ENCODE peak calls at places on chromosomes 12 and 14, in nine cellular contexts. D is upper lobe of right lung; V is foreskin keratinocyte; A is ascending aorta; I is aorta; L is endothelial cell of umbilical vein; J is adrenal gland; F is ovary; K is CD4-positive, CD25-positive, alpha-beta regulatory T cell. T is an unnamed sample.

GRCh38 chr12:46664771-46665287 is 161.0 kb downstream of the SLC38A4 start:
- DNase-seq in D (no peak), V (peak), A (no peak), I (no peak), L (peak), J (peak), F (no peak), K (no peak), T (no peak)

GRCh38 chr12:60106207-60106606 is 510.4 kb downstream of the SLC16A7 start:
- DNase-seq in D (no peak), V (no peak), A (no peak), I (no peak), L (peak), J (no peak), F (no peak), K (no peak), T (no peak)

GRCh38 chr12:47207005-47207717 is 127.4 kb upstream of the AMIGO2 start:
- DNase-seq in D (peak), V (no peak), A (no peak), I (no peak), L (peak), J (no peak), F (no peak), K (peak), T (peak)

GRCh38 chr12:113667095-113667494 is 195.4 kb upstream of the LHX5 start:
- DNase-seq in D (no peak), V (no peak), A (no peak), I (no peak), L (no peak), J (no peak), F (no peak), K (no peak), T (no peak)

GRCh38 chr12:42364692-42365091 is 38.7 kb downstream of the PPHLN1 start:
- DNase-seq in D (no peak), V (no peak), A (no peak), I (no peak), L (no peak), J (no peak), F (no peak), K (no peak), T (no peak)

GRCh38 chr12:111150894-111151293 is 218.0 kb downstream of the PHETA1 start:
- DNase-seq in D (no peak), V (no peak), A (no peak), I (no peak), L (no peak), J (no peak), F (no peak), K (no peak), T (no peak)

GRCh38 chr14:101132051-101132541 is 228.6 kb upstream of the RTL1 start:
- DNase-seq in D (no peak), V (no peak), A (no peak), I (no peak), L (no peak), J (no peak), F (peak), K (no peak), T (no peak)

GRCh38 chr12:49955899-49956662 is 5.5 kb downstream of the AQP2 start:
- DNase-seq in D (no peak), V (no peak), A (no peak), I (peak), L (no peak), J (no peak), F (no peak), K (no peak), T (no peak)

GRCh38 chr12:12975322-12976077 is 23.5 kb upstream of the GPRC5D start:
- DNase-seq in D (no peak), V (no peak), A (no peak), I (no peak), L (peak), J (no peak), F (no peak), K (no peak), T (peak)

GRCh38 chr12:129570796-129571400 is 332.9 kb downstream of the TMEM132D start:
- DNase-seq in D (no peak), V (no peak), A (no peak), I (no peak), L (no peak), J (no peak), F (no peak), K (no peak), T (no peak)

GRCh38 chr14:100522616-100523021 is 64.6 kb downstream of the BEGAIN start:
- DNase-seq in D (peak), V (no peak), A (no peak), I (no peak), L (no peak), J (peak), F (no peak), K (no peak), T (no peak)

GRCh38 chr12:26651566-26652188 is 181.3 kb downstream of the ITPR2 start:
- DNase-seq in D (no peak), V (no peak), A (no peak), I (no peak), L (peak), J (peak), F (peak), K (peak), T (peak)

GRCh38 chr12:56128669-56129209 is 672 bp downstream of the ESYT1 start:
- DNase-seq in D (no peak), V (no peak), A (no peak), I (no peak), L (peak), J (peak), F (no peak), K (no peak), T (peak)

GRCh38 chr14:94288610-94289465 is 4.2 kb downstream of the SERPINA10 start:
- DNase-seq in D (no peak), V (no peak), A (no peak), I (no peak), L (no peak), J (no peak), F (no peak), K (no peak), T (no peak)

GRCh38 chr14:64707661-64708060 is 3.4 kb downstream of the PLEKHG3 start:
- DNase-seq in D (no peak), V (peak), A (no peak), I (peak), L (no peak), J (no peak), F (no peak), K (no peak), T (peak)

GRCh38 chr14:92731622-92732021 is 16.8 kb downstream of the LGMN start:
- DNase-seq in D (no peak), V (no peak), A (no peak), I (no peak), L (no peak), J (peak), F (no peak), K (no peak), T (no peak)

GRCh38 chr14:105581551-105582341 is 55.4 kb downstream of the TMEM121 start:
- DNase-seq in D (peak), V (no peak), A (no peak), I (peak), L (no peak), J (no peak), F (no peak), K (no peak), T (peak)

GRCh38 chr12:102675672-102676071 is 195.3 kb upstream of the IGF1 start:
- DNase-seq in D (no peak), V (no peak), A (no peak), I (no peak), L (no peak), J (no peak), F (no peak), K (no peak), T (no peak)

GRCh38 chr14:73823339-73823885 is 28.2 kb upstream of the PTGR2 start:
- DNase-seq in D (no peak), V (no peak), A (no peak), I (no peak), L (no peak), J (no peak), F (no peak), K (no peak), T (no peak)

GRCh38 chr14:87066221-87066817 is 926.7 kb downstream of the GALC start:
- DNase-seq in D (no peak), V (no peak), A (no peak), I (no peak), L (no peak), J (no peak), F (no peak), K (no peak), T (no peak)

GRCh38 chr12:20367731-20368652 is at the start of gene PDE3A:
- DNase-seq in D (peak), V (no peak), A (no peak), I (peak), L (peak), J (peak), F (peak), K (no peak), T (peak)

GRCh38 chr12:132545955-132546354 is 56.0 kb downstream of the FBRSL1 start:
- DNase-seq in D (no peak), V (peak), A (no peak), I (no peak), L (no peak), J (no peak), F (no peak), K (no peak), T (no peak)

GRCh38 chr12:111455448-111456320 is 50.0 kb downstream of the SH2B3 start:
- DNase-seq in D (no peak), V (no peak), A (no peak), I (no peak), L (no peak), J (no peak), F (no peak), K (no peak), T (no peak)

GRCh38 chr12:95303476-95303875 is 85.9 kb downstream of the VEZT start:
- DNase-seq in D (no peak), V (no peak), A (no peak), I (no peak), L (peak), J (no peak), F (no peak), K (no peak), T (no peak)

GRCh38 chr12:24255920-24256635 is 306.6 kb upstream of the SOX5 start:
- DNase-seq in D (no peak), V (no peak), A (no peak), I (no peak), L (no peak), J (no peak), F (no peak), K (no peak), T (no peak)

GRCh38 chr12:121804417-121805111 is 755 bp downstream of the SETD1B start:
- DNase-seq in D (no peak), V (no peak), A (no peak), I (peak), L (peak), J (no peak), F (peak), K (peak), T (no peak)

GRCh38 chr12:121937654-121938053 is 19.3 kb downstream of the CFAP251 start:
- DNase-seq in D (no peak), V (no peak), A (no peak), I (no peak), L (no peak), J (no peak), F (no peak), K (no peak), T (no peak)

GRCh38 chr12:42918387-42918786 is 328.8 kb upstream of the PRICKLE1 start:
- DNase-seq in D (no peak), V (no peak), A (no peak), I (no peak), L (no peak), J (no peak), F (no peak), K (no peak), T (no peak)

GRCh38 chr12:25501565-25501964 is 51.5 kb downstream of the LMNTD1 start:
- DNase-seq in D (no peak), V (no peak), A (no peak), I (no peak), L (no peak), J (no peak), F (no peak), K (no peak), T (no peak)

GRCh38 chr12:107660230-107660629 is 25.4 kb upstream of the PWP1 start:
- DNase-seq in D (no peak), V (no peak), A (no peak), I (no peak), L (no peak), J (no peak), F (no peak), K (no peak), T (no peak)

GRCh38 chr12:56151672-56152131 is 685 bp upstream of the MYL6B start:
- DNase-seq in D (peak), V (peak), A (no peak), I (peak), L (no peak), J (peak), F (peak), K (peak), T (peak)

GRCh38 chr12:4855121-4855924 is 54.4 kb upstream of the KCNA1 start:
- DNase-seq in D (no peak), V (peak), A (no peak), I (no peak), L (peak), J (peak), F (peak), K (peak), T (peak)

GRCh38 chr12:40224439-40225291 is at the start of gene LRRK2:
- DNase-seq in D (peak), V (no peak), A (peak), I (peak), L (peak), J (peak), F (peak), K (peak), T (peak)

GRCh38 chr12:129700036-129700435 is 203.8 kb downstream of the TMEM132D start:
- DNase-seq in D (no peak), V (no peak), A (no peak), I (no peak), L (no peak), J (no peak), F (no peak), K (no peak), T (no peak)

DNA sequence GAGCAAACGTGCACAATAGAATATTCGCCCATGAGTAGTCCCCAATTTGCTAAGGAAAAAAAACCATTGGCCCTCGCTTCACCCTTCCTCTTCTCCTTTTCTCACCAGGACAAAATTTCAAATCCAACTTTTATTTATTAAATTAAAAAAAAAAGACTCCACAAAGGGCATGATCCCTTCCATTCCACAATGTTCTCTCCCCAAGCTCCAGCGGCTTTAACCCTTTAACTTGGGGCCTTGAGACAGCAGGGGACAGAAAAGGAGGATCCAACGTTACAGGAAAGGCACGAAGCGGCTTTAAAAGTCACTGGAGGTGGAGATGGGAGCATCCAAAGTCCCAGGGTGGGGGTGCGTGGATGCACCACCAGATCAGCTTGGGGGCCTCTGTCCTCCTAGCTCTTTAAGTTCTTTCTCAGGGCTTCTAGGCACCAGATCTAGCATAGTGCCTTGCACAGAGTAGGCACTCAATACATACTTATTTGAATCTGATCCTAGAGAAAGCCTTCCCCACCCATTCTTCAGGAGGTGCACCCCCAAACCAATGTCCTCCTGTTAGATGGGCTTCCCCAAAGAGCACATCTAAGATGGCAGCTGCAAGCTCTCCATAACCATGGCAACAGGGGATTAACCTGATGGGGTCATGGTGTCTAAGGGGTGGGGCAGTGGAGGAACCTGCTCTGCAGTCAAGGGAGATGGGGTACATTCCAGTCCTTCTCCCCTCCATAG is 5.2 kb upstream of the AAAS start:
- DNase-seq in D (no peak), V (no peak), A (no peak), I (no peak), L (no peak), J (no peak), F (no peak), K (no peak), T (no peak)
- H3K27ac ChIP-seq in D (no peak), V (no peak), A (no peak), I (no peak), L (no peak), J (no peak), F (no peak), K (no peak), T (no peak)

DNA sequence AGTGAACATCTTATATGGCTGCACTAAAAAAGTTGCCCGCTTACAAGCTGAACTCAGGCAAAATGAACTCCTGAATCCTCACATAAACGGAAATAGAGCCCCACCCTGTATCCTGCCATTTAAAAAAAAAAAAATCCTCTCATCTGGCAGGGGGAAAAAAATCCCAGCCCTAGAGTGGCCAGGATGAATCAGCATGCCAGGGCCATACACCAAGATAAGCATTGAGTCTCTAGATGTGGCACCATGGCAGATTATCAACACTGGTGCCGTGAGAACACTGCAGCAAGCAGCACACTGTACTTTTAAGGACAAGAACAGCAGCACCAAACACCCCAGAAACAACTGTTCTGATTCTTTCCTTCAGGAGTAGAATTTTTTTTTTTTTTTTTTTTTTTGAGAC is 65.5 kb downstream of the RASSF3 start:
- DNase-seq in D (no peak), V (no peak), A (peak), I (peak), L (peak), J (peak), F (no peak), K (no peak), T (peak)
- H3K27ac ChIP-seq in D (peak), V (no peak), A (peak), I (peak), L (peak), J (peak), F (no peak), K (peak), T (peak)

GRCh38 chr12:120563495-120563894 is 17.7 kb downstream of the POP5 start:
- DNase-seq in D (no peak), V (no peak), A (no peak), I (no peak), L (no peak), J (peak), F (no peak), K (no peak), T (no peak)
- H3K27ac ChIP-seq in D (no peak), V (no peak), A (no peak), I (no peak), L (no peak), J (peak), F (no peak), K (no peak), T (peak)

DNA sequence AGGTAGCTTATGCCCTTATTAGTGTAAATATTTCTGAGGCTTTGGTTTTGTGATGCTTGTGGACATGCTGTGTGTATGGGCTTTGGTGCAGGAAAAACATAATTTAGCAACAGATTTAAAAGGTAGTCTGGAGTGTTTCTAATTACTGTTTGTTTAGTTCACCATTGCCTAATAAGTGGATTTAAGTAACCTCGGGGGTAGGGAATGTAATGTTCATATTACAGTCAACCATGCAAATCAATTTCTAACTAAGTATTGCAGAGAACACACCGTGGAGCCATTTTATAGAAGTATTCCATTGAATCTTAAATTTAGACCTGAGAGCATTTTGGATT is 53.5 kb downstream of the ANO6 start:
- DNase-seq in D (no peak), V (no peak), A (no peak), I (no peak), L (no peak), J (no peak), F (no peak), K (no peak), T (no peak)
- H3K27ac ChIP-seq in D (peak), V (no peak), A (peak), I (peak), L (peak), J (peak), F (no peak), K (no peak), T (peak)

GRCh38 chr12:114815157-114815556 is 131.2 kb upstream of the TBX3 start:
- DNase-seq in D (no peak), V (no peak), A (no peak), I (no peak), L (no peak), J (no peak), F (no peak), K (no peak), T (no peak)

GRCh38 chr12:114809132-114809531 is 125.2 kb upstream of the TBX3 start:
- DNase-seq in D (no peak), V (no peak), A (no peak), I (no peak), L (no peak), J (no peak), F (no peak), K (no peak), T (no peak)

GRCh38 chr12:114817491-114818440 is 133.8 kb upstream of the TBX3 start:
- DNase-seq in D (no peak), V (no peak), A (no peak), I (no peak), L (no peak), J (no peak), F (peak), K (no peak), T (no peak)

GRCh38 chr12:114812384-114812783 is 128.4 kb upstream of the TBX3 start:
- DNase-seq in D (no peak), V (no peak), A (no peak), I (no peak), L (no peak), J (no peak), F (no peak), K (no peak), T (no peak)

DNA sequence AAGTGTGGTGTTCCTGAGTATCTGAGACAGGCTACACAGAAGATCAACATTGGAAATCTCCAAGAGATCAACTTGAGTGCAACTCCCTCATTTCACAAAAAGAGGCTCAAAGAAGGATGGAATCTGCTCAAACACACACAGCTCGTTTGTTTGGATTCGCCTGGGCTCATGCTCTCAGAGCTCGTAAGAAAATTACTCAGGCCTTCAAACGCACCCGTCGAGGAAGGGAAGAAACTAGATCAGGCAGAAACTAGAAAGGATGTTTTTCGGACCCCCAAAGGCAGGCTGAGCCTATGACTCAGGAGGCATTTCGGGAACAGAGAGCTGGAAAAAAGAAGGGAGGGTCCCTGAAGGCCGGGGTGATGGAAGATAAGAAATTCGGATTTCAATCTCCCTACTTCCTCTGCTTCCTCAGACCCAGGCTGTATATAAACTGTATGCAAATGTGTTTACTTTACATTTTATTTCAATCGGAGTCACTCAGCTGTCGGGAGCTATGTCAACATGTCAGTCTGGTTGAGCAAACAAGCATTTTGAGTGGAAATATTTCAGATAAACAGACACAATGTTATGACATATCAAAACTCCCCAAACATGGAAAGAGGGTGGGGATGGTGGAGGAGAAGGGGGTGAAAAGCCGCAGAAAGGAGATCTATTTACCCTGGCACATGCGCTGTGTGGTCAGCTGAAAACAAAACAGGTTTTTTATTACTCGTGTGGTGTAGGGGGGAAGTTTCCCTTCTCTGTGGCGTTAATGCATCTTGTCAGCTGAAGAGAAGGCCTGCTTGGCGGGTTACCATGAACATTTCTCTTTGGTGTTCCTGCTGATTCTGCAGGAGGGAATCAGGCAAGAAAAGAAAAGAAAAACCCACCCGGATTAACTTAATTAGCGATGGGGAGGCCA is 129.1 kb upstream of the TBX3 start:
- DNase-seq in D (no peak), V (no peak), A (no peak), I (no peak), L (no peak), J (no peak), F (peak), K (no peak), T (no peak)
- H3K27ac ChIP-seq in D (peak), V (no peak), A (no peak), I (no peak), L (no peak), J (no peak), F (peak), K (no peak), T (peak)

GRCh38 chr14:58066115-58066514 is 85.9 kb downstream of the ARMH4 start:
- DNase-seq in D (no peak), V (peak), A (no peak), I (no peak), L (no peak), J (no peak), F (no peak), K (no peak), T (no peak)
- H3K27ac ChIP-seq in D (no peak), V (no peak), A (no peak), I (no peak), L (no peak), J (no peak), F (no peak), K (no peak), T (no peak)

T was measured in transverse colon.